ENCODE peak calls at places on chromosomes 11 and 22, in ten cellular contexts. One of them, this sample, is unnamed.

GRCh38 chr11:36243641-36244040 is 45.6 kb downstream of the COMMD9 start:
- DNase-seq in RKO: no peak
- DNase-seq in GM12865: no peak
- DNase-seq in lower lobe of right lung: no peak
- DNase-seq in mammary epithelial cell: no peak
- DNase-seq in heart right ventricle: no peak
- DNase-seq in T-helper 2 cell treated with Interferon-gamma antibody and Interleukin-4, amounts not matched to agents 5 μg/mL and 100 μg/mL, for 36 hours: no peak
- DNase-seq in stimulated activated CD4-positive, alpha-beta T cell treated with anti-CD3 and anti-CD28 coated beads, Interleukin-4, amount 100 ng/mL, for 48 hours: no peak
- DNase-seq in SK-N-SH: no peak
- DNase-seq in brain microvascular endothelial cell: no peak
- DNase-seq in this sample: no peak

GRCh38 chr22:46795845-46796565 is 33.6 kb downstream of the TBC1D22A start:
- DNase-seq in RKO: no peak
- DNase-seq in GM12865: no peak
- DNase-seq in lower lobe of right lung: no peak
- DNase-seq in mammary epithelial cell: no peak
- DNase-seq in heart right ventricle: no peak
- DNase-seq in T-helper 2 cell treated with Interferon-gamma antibody and Interleukin-4, amounts not matched to agents 5 μg/mL and 100 μg/mL, for 36 hours: no peak
- DNase-seq in stimulated activated CD4-positive, alpha-beta T cell treated with anti-CD3 and anti-CD28 coated beads, Interleukin-4, amount 100 ng/mL, for 48 hours: no peak
- DNase-seq in SK-N-SH: no peak
- DNase-seq in brain microvascular endothelial cell: no peak
- DNase-seq in this sample: no peak

GRCh38 chr11:82949352-82949751 is 47.8 kb downstream of the DDIAS start:
- DNase-seq in RKO: no peak
- DNase-seq in GM12865: no peak
- DNase-seq in lower lobe of right lung: no peak
- DNase-seq in mammary epithelial cell: no peak
- DNase-seq in heart right ventricle: no peak
- DNase-seq in T-helper 2 cell treated with Interferon-gamma antibody and Interleukin-4, amounts not matched to agents 5 μg/mL and 100 μg/mL, for 36 hours: no peak
- DNase-seq in stimulated activated CD4-positive, alpha-beta T cell treated with anti-CD3 and anti-CD28 coated beads, Interleukin-4, amount 100 ng/mL, for 48 hours: no peak
- DNase-seq in SK-N-SH: no peak
- DNase-seq in brain microvascular endothelial cell: no peak
- DNase-seq in this sample: no peak

GRCh38 chr11:70481625-70482528 is 83.5 kb downstream of the CTTN start:
- DNase-seq in RKO: peak
- DNase-seq in GM12865: no peak
- DNase-seq in lower lobe of right lung: peak
- DNase-seq in mammary epithelial cell: peak
- DNase-seq in heart right ventricle: peak
- DNase-seq in T-helper 2 cell treated with Interferon-gamma antibody and Interleukin-4, amounts not matched to agents 5 μg/mL and 100 μg/mL, for 36 hours: no peak
- DNase-seq in stimulated activated CD4-positive, alpha-beta T cell treated with anti-CD3 and anti-CD28 coated beads, Interleukin-4, amount 100 ng/mL, for 48 hours: no peak
- DNase-seq in SK-N-SH: no peak
- DNase-seq in brain microvascular endothelial cell: peak
- DNase-seq in this sample: no peak

GRCh38 chr22:23110190-23110921 is 31.4 kb downstream of the RSPH14 start:
- DNase-seq in RKO: no peak
- DNase-seq in GM12865: no peak
- DNase-seq in lower lobe of right lung: no peak
- DNase-seq in mammary epithelial cell: no peak
- DNase-seq in heart right ventricle: no peak
- DNase-seq in T-helper 2 cell treated with Interferon-gamma antibody and Interleukin-4, amounts not matched to agents 5 μg/mL and 100 μg/mL, for 36 hours: no peak
- DNase-seq in stimulated activated CD4-positive, alpha-beta T cell treated with anti-CD3 and anti-CD28 coated beads, Interleukin-4, amount 100 ng/mL, for 48 hours: no peak
- DNase-seq in SK-N-SH: peak
- DNase-seq in brain microvascular endothelial cell: no peak
- DNase-seq in this sample: no peak

GRCh38 chr11:128522063-128522942 is 65.1 kb downstream of the ETS1 start:
- DNase-seq in RKO: peak
- DNase-seq in GM12865: peak
- DNase-seq in lower lobe of right lung: peak
- DNase-seq in mammary epithelial cell: peak
- DNase-seq in heart right ventricle: peak
- DNase-seq in T-helper 2 cell treated with Interferon-gamma antibody and Interleukin-4, amounts not matched to agents 5 μg/mL and 100 μg/mL, for 36 hours: peak
- DNase-seq in stimulated activated CD4-positive, alpha-beta T cell treated with anti-CD3 and anti-CD28 coated beads, Interleukin-4, amount 100 ng/mL, for 48 hours: peak
- DNase-seq in SK-N-SH: peak
- DNase-seq in brain microvascular endothelial cell: peak
- DNase-seq in this sample: peak

GRCh38 chr11:134412508-134413333 is 679 bp upstream of the B3GAT1 start:
- DNase-seq in RKO: peak
- DNase-seq in GM12865: no peak
- DNase-seq in lower lobe of right lung: no peak
- DNase-seq in mammary epithelial cell: no peak
- DNase-seq in heart right ventricle: no peak
- DNase-seq in T-helper 2 cell treated with Interferon-gamma antibody and Interleukin-4, amounts not matched to agents 5 μg/mL and 100 μg/mL, for 36 hours: peak
- DNase-seq in stimulated activated CD4-positive, alpha-beta T cell treated with anti-CD3 and anti-CD28 coated beads, Interleukin-4, amount 100 ng/mL, for 48 hours: no peak
- DNase-seq in SK-N-SH: peak
- DNase-seq in brain microvascular endothelial cell: no peak
- DNase-seq in this sample: no peak

GRCh38 chr11:121367434-121367833 is 74.9 kb downstream of the SC5D start:
- DNase-seq in RKO: no peak
- DNase-seq in GM12865: peak
- DNase-seq in lower lobe of right lung: no peak
- DNase-seq in mammary epithelial cell: peak
- DNase-seq in heart right ventricle: no peak
- DNase-seq in T-helper 2 cell treated with Interferon-gamma antibody and Interleukin-4, amounts not matched to agents 5 μg/mL and 100 μg/mL, for 36 hours: no peak
- DNase-seq in stimulated activated CD4-positive, alpha-beta T cell treated with anti-CD3 and anti-CD28 coated beads, Interleukin-4, amount 100 ng/mL, for 48 hours: no peak
- DNase-seq in SK-N-SH: no peak
- DNase-seq in brain microvascular endothelial cell: peak
- DNase-seq in this sample: no peak

GRCh38 chr11:123822022-123822421 is 15.9 kb upstream of the OR6M1 start:
- DNase-seq in RKO: no peak
- DNase-seq in GM12865: peak
- DNase-seq in lower lobe of right lung: no peak
- DNase-seq in mammary epithelial cell: no peak
- DNase-seq in heart right ventricle: no peak
- DNase-seq in T-helper 2 cell treated with Interferon-gamma antibody and Interleukin-4, amounts not matched to agents 5 μg/mL and 100 μg/mL, for 36 hours: no peak
- DNase-seq in stimulated activated CD4-positive, alpha-beta T cell treated with anti-CD3 and anti-CD28 coated beads, Interleukin-4, amount 100 ng/mL, for 48 hours: no peak
- DNase-seq in SK-N-SH: no peak
- DNase-seq in brain microvascular endothelial cell: no peak
- DNase-seq in this sample: no peak

GRCh38 chr11:1298695-1299492 is 10.5 kb downstream of the TOLLIP start:
- DNase-seq in RKO: no peak
- DNase-seq in GM12865: no peak
- DNase-seq in lower lobe of right lung: peak
- DNase-seq in mammary epithelial cell: peak
- DNase-seq in heart right ventricle: peak
- DNase-seq in T-helper 2 cell treated with Interferon-gamma antibody and Interleukin-4, amounts not matched to agents 5 μg/mL and 100 μg/mL, for 36 hours: no peak
- DNase-seq in stimulated activated CD4-positive, alpha-beta T cell treated with anti-CD3 and anti-CD28 coated beads, Interleukin-4, amount 100 ng/mL, for 48 hours: no peak
- DNase-seq in SK-N-SH: no peak
- DNase-seq in brain microvascular endothelial cell: no peak
- DNase-seq in this sample: no peak

GRCh38 chr22:38949889-38950405 is 7.5 kb upstream of the APOBEC3A start:
- DNase-seq in RKO: no peak
- DNase-seq in GM12865: no peak
- DNase-seq in lower lobe of right lung: peak
- DNase-seq in mammary epithelial cell: no peak
- DNase-seq in heart right ventricle: no peak
- DNase-seq in T-helper 2 cell treated with Interferon-gamma antibody and Interleukin-4, amounts not matched to agents 5 μg/mL and 100 μg/mL, for 36 hours: no peak
- DNase-seq in stimulated activated CD4-positive, alpha-beta T cell treated with anti-CD3 and anti-CD28 coated beads, Interleukin-4, amount 100 ng/mL, for 48 hours: no peak
- DNase-seq in SK-N-SH: no peak
- DNase-seq in brain microvascular endothelial cell: no peak
- DNase-seq in this sample: no peak

GRCh38 chr22:46355369-46355995 is 20.0 kb downstream of the TRMU start:
- DNase-seq in RKO: peak
- DNase-seq in GM12865: peak
- DNase-seq in lower lobe of right lung: peak
- DNase-seq in mammary epithelial cell: peak
- DNase-seq in heart right ventricle: peak
- DNase-seq in T-helper 2 cell treated with Interferon-gamma antibody and Interleukin-4, amounts not matched to agents 5 μg/mL and 100 μg/mL, for 36 hours: peak
- DNase-seq in stimulated activated CD4-positive, alpha-beta T cell treated with anti-CD3 and anti-CD28 coated beads, Interleukin-4, amount 100 ng/mL, for 48 hours: peak
- DNase-seq in SK-N-SH: peak
- DNase-seq in brain microvascular endothelial cell: peak
- DNase-seq in this sample: peak

GRCh38 chr11:15199693-15200092 is 85.0 kb downstream of the INSC start:
- DNase-seq in RKO: peak
- DNase-seq in GM12865: no peak
- DNase-seq in lower lobe of right lung: no peak
- DNase-seq in mammary epithelial cell: peak
- DNase-seq in heart right ventricle: peak
- DNase-seq in T-helper 2 cell treated with Interferon-gamma antibody and Interleukin-4, amounts not matched to agents 5 μg/mL and 100 μg/mL, for 36 hours: no peak
- DNase-seq in stimulated activated CD4-positive, alpha-beta T cell treated with anti-CD3 and anti-CD28 coated beads, Interleukin-4, amount 100 ng/mL, for 48 hours: no peak
- DNase-seq in SK-N-SH: no peak
- DNase-seq in brain microvascular endothelial cell: no peak
- DNase-seq in this sample: no peak

GRCh38 chr11:35418847-35419712 is at the start of gene SLC1A2:
- DNase-seq in RKO: no peak
- DNase-seq in GM12865: no peak
- DNase-seq in lower lobe of right lung: peak
- DNase-seq in mammary epithelial cell: no peak
- DNase-seq in heart right ventricle: peak
- DNase-seq in T-helper 2 cell treated with Interferon-gamma antibody and Interleukin-4, amounts not matched to agents 5 μg/mL and 100 μg/mL, for 36 hours: no peak
- DNase-seq in stimulated activated CD4-positive, alpha-beta T cell treated with anti-CD3 and anti-CD28 coated beads, Interleukin-4, amount 100 ng/mL, for 48 hours: peak
- DNase-seq in SK-N-SH: peak
- DNase-seq in brain microvascular endothelial cell: no peak
- DNase-seq in this sample: peak

GRCh38 chr11:62508336-62509058 is 38.1 kb downstream of the AHNAK start:
- DNase-seq in RKO: no peak
- DNase-seq in GM12865: peak
- DNase-seq in lower lobe of right lung: peak
- DNase-seq in mammary epithelial cell: peak
- DNase-seq in heart right ventricle: peak
- DNase-seq in T-helper 2 cell treated with Interferon-gamma antibody and Interleukin-4, amounts not matched to agents 5 μg/mL and 100 μg/mL, for 36 hours: no peak
- DNase-seq in stimulated activated CD4-positive, alpha-beta T cell treated with anti-CD3 and anti-CD28 coated beads, Interleukin-4, amount 100 ng/mL, for 48 hours: no peak
- DNase-seq in SK-N-SH: peak
- DNase-seq in brain microvascular endothelial cell: peak
- DNase-seq in this sample: peak

GRCh38 chr11:78910322-78910721 is 335.7 kb upstream of the NARS2 start:
- DNase-seq in RKO: no peak
- DNase-seq in GM12865: no peak
- DNase-seq in lower lobe of right lung: no peak
- DNase-seq in mammary epithelial cell: no peak
- DNase-seq in heart right ventricle: no peak
- DNase-seq in T-helper 2 cell treated with Interferon-gamma antibody and Interleukin-4, amounts not matched to agents 5 μg/mL and 100 μg/mL, for 36 hours: no peak
- DNase-seq in stimulated activated CD4-positive, alpha-beta T cell treated with anti-CD3 and anti-CD28 coated beads, Interleukin-4, amount 100 ng/mL, for 48 hours: no peak
- DNase-seq in SK-N-SH: no peak
- DNase-seq in brain microvascular endothelial cell: no peak
- DNase-seq in this sample: no peak

GRCh38 chr22:46287873-46288751 is 8.6 kb upstream of the GTSE1 start:
- DNase-seq in RKO: no peak
- DNase-seq in GM12865: peak
- DNase-seq in lower lobe of right lung: peak
- DNase-seq in mammary epithelial cell: no peak
- DNase-seq in heart right ventricle: no peak
- DNase-seq in T-helper 2 cell treated with Interferon-gamma antibody and Interleukin-4, amounts not matched to agents 5 μg/mL and 100 μg/mL, for 36 hours: peak
- DNase-seq in stimulated activated CD4-positive, alpha-beta T cell treated with anti-CD3 and anti-CD28 coated beads, Interleukin-4, amount 100 ng/mL, for 48 hours: no peak
- DNase-seq in SK-N-SH: no peak
- DNase-seq in brain microvascular endothelial cell: no peak
- DNase-seq in this sample: no peak

GRCh38 chr11:75238595-75239245 is 1.9 kb upstream of the TPBGL start:
- DNase-seq in RKO: no peak
- DNase-seq in GM12865: no peak
- DNase-seq in lower lobe of right lung: no peak
- DNase-seq in mammary epithelial cell: no peak
- DNase-seq in heart right ventricle: no peak
- DNase-seq in T-helper 2 cell treated with Interferon-gamma antibody and Interleukin-4, amounts not matched to agents 5 μg/mL and 100 μg/mL, for 36 hours: no peak
- DNase-seq in stimulated activated CD4-positive, alpha-beta T cell treated with anti-CD3 and anti-CD28 coated beads, Interleukin-4, amount 100 ng/mL, for 48 hours: no peak
- DNase-seq in SK-N-SH: peak
- DNase-seq in brain microvascular endothelial cell: no peak
- DNase-seq in this sample: no peak

GRCh38 chr11:125200441-125200840 is 35.9 kb downstream of the PKNOX2 start:
- DNase-seq in RKO: no peak
- DNase-seq in GM12865: no peak
- DNase-seq in lower lobe of right lung: no peak
- DNase-seq in mammary epithelial cell: no peak
- DNase-seq in heart right ventricle: no peak
- DNase-seq in T-helper 2 cell treated with Interferon-gamma antibody and Interleukin-4, amounts not matched to agents 5 μg/mL and 100 μg/mL, for 36 hours: no peak
- DNase-seq in stimulated activated CD4-positive, alpha-beta T cell treated with anti-CD3 and anti-CD28 coated beads, Interleukin-4, amount 100 ng/mL, for 48 hours: no peak
- DNase-seq in SK-N-SH: no peak
- DNase-seq in brain microvascular endothelial cell: no peak
- DNase-seq in this sample: no peak

GRCh38 chr22:33873186-33873585 is 47.1 kb downstream of the LARGE1 start:
- DNase-seq in RKO: no peak
- DNase-seq in GM12865: no peak
- DNase-seq in lower lobe of right lung: no peak
- DNase-seq in mammary epithelial cell: no peak
- DNase-seq in heart right ventricle: peak
- DNase-seq in T-helper 2 cell treated with Interferon-gamma antibody and Interleukin-4, amounts not matched to agents 5 μg/mL and 100 μg/mL, for 36 hours: no peak
- DNase-seq in stimulated activated CD4-positive, alpha-beta T cell treated with anti-CD3 and anti-CD28 coated beads, Interleukin-4, amount 100 ng/mL, for 48 hours: no peak
- DNase-seq in SK-N-SH: no peak
- DNase-seq in brain microvascular endothelial cell: no peak
- DNase-seq in this sample: peak

GRCh38 chr11:7513210-7514098 is at the start of gene PPFIBP2:
- DNase-seq in RKO: peak
- DNase-seq in GM12865: peak
- DNase-seq in lower lobe of right lung: peak
- DNase-seq in mammary epithelial cell: peak
- DNase-seq in heart right ventricle: peak
- DNase-seq in T-helper 2 cell treated with Interferon-gamma antibody and Interleukin-4, amounts not matched to agents 5 μg/mL and 100 μg/mL, for 36 hours: peak
- DNase-seq in stimulated activated CD4-positive, alpha-beta T cell treated with anti-CD3 and anti-CD28 coated beads, Interleukin-4, amount 100 ng/mL, for 48 hours: peak
- DNase-seq in SK-N-SH: peak
- DNase-seq in brain microvascular endothelial cell: peak
- DNase-seq in this sample: peak

GRCh38 chr11:78192223-78192719 is 3.6 kb downstream of the USP35 start:
- DNase-seq in RKO: no peak
- DNase-seq in GM12865: no peak
- DNase-seq in lower lobe of right lung: no peak
- DNase-seq in mammary epithelial cell: no peak
- DNase-seq in heart right ventricle: no peak
- DNase-seq in T-helper 2 cell treated with Interferon-gamma antibody and Interleukin-4, amounts not matched to agents 5 μg/mL and 100 μg/mL, for 36 hours: no peak
- DNase-seq in stimulated activated CD4-positive, alpha-beta T cell treated with anti-CD3 and anti-CD28 coated beads, Interleukin-4, amount 100 ng/mL, for 48 hours: no peak
- DNase-seq in SK-N-SH: no peak
- DNase-seq in brain microvascular endothelial cell: no peak
- DNase-seq in this sample: no peak

GRCh38 chr22:39319284-39320170 is at the start of gene RPL3:
- DNase-seq in RKO: peak
- DNase-seq in GM12865: peak
- DNase-seq in lower lobe of right lung: peak
- DNase-seq in mammary epithelial cell: peak
- DNase-seq in heart right ventricle: peak
- DNase-seq in T-helper 2 cell treated with Interferon-gamma antibody and Interleukin-4, amounts not matched to agents 5 μg/mL and 100 μg/mL, for 36 hours: peak
- DNase-seq in stimulated activated CD4-positive, alpha-beta T cell treated with anti-CD3 and anti-CD28 coated beads, Interleukin-4, amount 100 ng/mL, for 48 hours: peak
- DNase-seq in SK-N-SH: peak
- DNase-seq in brain microvascular endothelial cell: peak
- DNase-seq in this sample: peak

This sample was measured in D341Med.